ENCODE peak calls at places on chromosomes 11 and 22, in four cellular contexts. K is heart right ventricle; D is putamen; N is CD8-positive, alpha-beta memory T cell. U is an unnamed sample.

GRCh38 chr22:19117111-19117512 is 5.1 kb downstream of the DGCR2 start:
- DNase-seq in D (no peak), K (no peak), N (no peak), U (no peak)

GRCh38 chr11:121894581-121894980 is 221.4 kb downstream of the BLID start:
- DNase-seq in N (no peak), K (no peak), D (no peak), U (no peak)

GRCh38 chr11:114891911-114892310 is 213.6 kb downstream of the NXPE2 start:
- DNase-seq in K (no peak), N (no peak), D (no peak), U (no peak)

GRCh38 chr22:34917239-34917638 is 148.7 kb upstream of the ISX start:
- DNase-seq in N (no peak), D (no peak), K (no peak), U (no peak)

GRCh38 chr11:68312780-68313573 is 586 bp downstream of the LRP5 start:
- DNase-seq in N (no peak), K (no peak), D (no peak), U (no peak)

GRCh38 chr11:27171391-27171790 is 130.8 kb downstream of the BBOX1 start:
- DNase-seq in N (no peak), K (no peak), D (no peak), U (no peak)

GRCh38 chr11:35523351-35523768 is 2.1 kb downstream of the PAMR1 start:
- DNase-seq in N (no peak), K (no peak), D (no peak), U (no peak)

GRCh38 chr11:64742087-64742939 is 1.6 kb downstream of the RASGRP2 start:
- DNase-seq in D (no peak), K (no peak), N (no peak), U (no peak)

GRCh38 chr11:46557684-46558151 is 36.1 kb downstream of the AMBRA1 start:
- DNase-seq in D (no peak), N (no peak), K (no peak), U (no peak)

GRCh38 chr11:11944444-11944843 is 64.0 kb downstream of the DKK3 start:
- DNase-seq in N (no peak), D (no peak), K (no peak), U (no peak)

GRCh38 chr11:48105096-48105990 is 111.3 kb upstream of the OR4B1 start:
- DNase-seq in D (no peak), N (no peak), K (no peak), U (no peak)

GRCh38 chr22:46547179-46547882 is 9.9 kb upstream of the CELSR1 start:
- DNase-seq in K (peak), D (no peak), N (no peak), U (no peak)

GRCh38 chr22:40396882-40397281 is 26.5 kb downstream of the SGSM3 start:
- DNase-seq in D (no peak), N (no peak), K (no peak), U (no peak)

GRCh38 chr11:104946907-104947306 is 21.5 kb downstream of the CASP4 start:
- DNase-seq in N (peak), D (peak), K (no peak), U (no peak)